ENCODE peak calls at places on chromosomes 6 and 20, in six cellular contexts. C is sigmoid colon; A is CD4-positive, alpha-beta memory T cell; B is thyroid gland; H is GM23248; T is left ventricle myocardium inferior. Z is an unnamed sample.
A peak's percentile ranks its signal among the peaks of the same experiment; 100 is the strongest.

GRCh38 chr6:102402635-102403329 is 1009.3 kb downstream of the GRIK2 start:
- DNase-seq in C (no peak), A (no peak), B (no peak), H (no peak), T (no peak), Z (no peak)

GRCh38 chr20:22825076-22825475 is 210.0 kb upstream of the SSTR4 start:
- DNase-seq in C (no peak), A (no peak), B (no peak), H (peak; percentile 22), T (no peak), Z (no peak)

GRCh38 chr6:90286884-90287488 is 9.7 kb downstream of the BACH2 start:
- DNase-seq in C (no peak), A (peak; percentile 36), B (peak; percentile 56), H (peak; percentile 31), T (no peak), Z (peak; percentile 49)

GRCh38 chr6:56555438-56555872 is 87.2 kb downstream of the DST start:
- DNase-seq in C (peak; percentile 66), A (no peak), B (no peak), H (peak; percentile 58), T (peak; percentile 17), Z (no peak)

GRCh38 chr6:170097505-170098427 is 193.1 kb downstream of the DLL1 start:
- DNase-seq in C (peak; percentile 41), A (no peak), B (no peak), H (no peak), T (no peak), Z (no peak)

GRCh38 chr6:144286503-144287393 is 1.6 kb downstream of the UTRN start:
- DNase-seq in C (peak; percentile 81), A (no peak), B (peak; percentile 82), H (peak; percentile 86), T (peak; percentile 79), Z (no peak)

GRCh38 chr6:4115741-4116140 is 19.6 kb downstream of the ECI2 start:
- DNase-seq in C (no peak), A (no peak), B (no peak), H (no peak), T (no peak), Z (no peak)

GRCh38 chr20:46580613-46581012 is 30.2 kb upstream of the OCSTAMP start:
- DNase-seq in C (peak; percentile 19), A (no peak), B (no peak), H (no peak), T (no peak), Z (no peak)

GRCh38 chr6:167094820-167095637 is 27.9 kb upstream of the CCR6 start:
- DNase-seq in C (no peak), A (no peak), B (no peak), H (no peak), T (no peak), Z (no peak)

GRCh38 chr6:31402324-31403282 is 792 bp upstream of the MICA start:
- DNase-seq in C (peak; percentile 76), A (peak; percentile 38), B (peak; percentile 51), H (peak; percentile 60), T (no peak), Z (peak; percentile 40)

GRCh38 chr6:44977406-44977740 is 350.8 kb upstream of the RUNX2 start:
- DNase-seq in C (no peak), A (no peak), B (no peak), H (no peak), T (no peak), Z (peak; percentile 58)

GRCh38 chr6:41428995-41429417 is 93.6 kb downstream of the NCR2 start:
- DNase-seq in C (peak; percentile 83), A (no peak), B (no peak), H (peak; percentile 89), T (peak; percentile 44), Z (no peak)

GRCh38 chr6:90156861-90157260 is 139.8 kb downstream of the BACH2 start:
- DNase-seq in C (no peak), A (peak; percentile 51), B (no peak), H (no peak), T (no peak), Z (peak; percentile 65)

GRCh38 chr20:48238326-48238725 is 453.0 kb upstream of the SULF2 start:
- DNase-seq in C (peak; percentile 60), A (no peak), B (no peak), H (peak; percentile 80), T (no peak), Z (no peak)

GRCh38 chr6:111646942-111647341 is 41.3 kb upstream of the TRAF3IP2 start:
- DNase-seq in C (peak; percentile 79), A (no peak), B (no peak), H (peak; percentile 84), T (peak; percentile 54), Z (no peak)

GRCh38 chr20:6590891-6591679 is 176.4 kb upstream of the BMP2 start:
- DNase-seq in C (no peak), A (no peak), B (no peak), H (peak; percentile 90), T (no peak), Z (no peak)

GRCh38 chr20:48288930-48289507 is 503.7 kb upstream of the SULF2 start:
- DNase-seq in C (no peak), A (no peak), B (no peak), H (no peak), T (no peak), Z (no peak)

GRCh38 chr20:36784900-36785299 is 11.3 kb upstream of the DSN1 start:
- DNase-seq in C (peak; percentile 76), A (no peak), B (no peak), H (peak; percentile 41), T (peak; percentile 57), Z (no peak)

GRCh38 chr6:148968636-148969270 is 221.9 kb downstream of the UST start:
- DNase-seq in C (no peak), A (no peak), B (no peak), H (peak; percentile 82), T (no peak), Z (no peak)

GRCh38 chr6:163457637-163458561 is 43.4 kb downstream of the QKI start:
- DNase-seq in C (no peak), A (no peak), B (no peak), H (peak; percentile 95), T (no peak), Z (no peak)

GRCh38 chr20:57650756-57651483 is 30.7 kb upstream of the ZBP1 start:
- DNase-seq in C (no peak), A (no peak), B (no peak), H (no peak), T (no peak), Z (no peak)

GRCh38 chr20:61352381-61353260 is 100.6 kb downstream of the CDH4 start:
- DNase-seq in C (no peak), A (no peak), B (no peak), H (no peak), T (no peak), Z (no peak)

GRCh38 chr6:11659757-11660156 is 118.8 kb downstream of the ADTRP start:
- DNase-seq in C (no peak), A (no peak), B (no peak), H (no peak), T (no peak), Z (no peak)

GRCh38 chr20:48679603-48680002 is 148.2 kb downstream of the PREX1 start:
- DNase-seq in C (no peak), A (no peak), B (no peak), H (no peak), T (no peak), Z (no peak)

GRCh38 chr20:33419140-33419974 is 18.0 kb upstream of the CDK5RAP1 start:
- DNase-seq in C (no peak), A (no peak), B (no peak), H (no peak), T (peak; percentile 84), Z (no peak)

GRCh38 chr20:19943021-19943659 is 74.0 kb upstream of the NAA20 start:
- DNase-seq in C (no peak), A (no peak), B (peak; percentile 55), H (no peak), T (no peak), Z (no peak)

GRCh38 chr20:48819089-48819488 is 8.7 kb downstream of the PREX1 start:
- DNase-seq in C (no peak), A (no peak), B (no peak), H (no peak), T (no peak), Z (no peak)

GRCh38 chr6:7241709-7242645 is 71.0 kb downstream of the SSR1 start:
- DNase-seq in C (no peak), A (no peak), B (peak; percentile 38), H (peak; percentile 20), T (no peak), Z (no peak)

GRCh38 chr6:83978324-83978734 is 55.2 kb upstream of the MRAP2 start:
- DNase-seq in C (no peak), A (no peak), B (no peak), H (no peak), T (no peak), Z (no peak)

GRCh38 chr20:63941282-63942060 is 14.7 kb downstream of the UCKL1 start:
- DNase-seq in C (peak; percentile 66), A (peak; percentile 75), B (peak; percentile 35), H (peak; percentile 31), T (peak; percentile 61), Z (peak; percentile 81)

GRCh38 chr6:169669889-169670288 is 31.9 kb downstream of the WDR27 start:
- DNase-seq in C (no peak), A (no peak), B (no peak), H (peak; percentile 16), T (no peak), Z (no peak)

GRCh38 chr6:106748547-106749207 is 119.3 kb downstream of the QRSL1 start:
- DNase-seq in C (no peak), A (no peak), B (no peak), H (no peak), T (no peak), Z (no peak)
- H3K27ac ChIP-seq in C (no peak overlapping the region), A (no peak overlapping the region), B (no peak overlapping the region), H (no peak overlapping the region), T (no peak overlapping the region), Z (no peak overlapping the region)

DNA sequence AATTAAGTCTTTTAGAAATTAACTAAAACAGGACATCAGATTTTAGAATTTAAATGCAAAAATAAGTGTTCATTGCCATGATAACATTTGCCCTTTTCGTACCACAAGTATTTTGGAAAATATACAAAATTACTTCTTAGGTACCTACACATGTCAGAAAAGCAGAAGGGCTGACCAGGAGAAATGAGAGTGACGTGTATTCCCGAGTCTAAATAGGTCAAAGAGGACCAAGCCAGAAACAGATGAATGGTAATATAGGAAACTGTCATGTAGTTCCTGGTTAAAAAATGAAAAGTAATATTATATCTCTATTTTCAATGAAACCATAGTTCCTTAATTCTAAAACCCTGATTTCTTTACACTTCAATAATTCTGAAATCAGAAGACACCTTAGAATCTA is 126.2 kb downstream of the IPCEF1 start:
- DNase-seq in C (no peak), A (no peak), B (no peak), H (no peak), T (no peak), Z (no peak)
- H3K4me1 ChIP-seq in C (no peaks in the 10 kb centered on the region), A (peaks cover 72% of the 10 kb centered on the region), B (no peaks in the 10 kb centered on the region), H (no peaks in the 10 kb centered on the region), T (no peaks in the 10 kb centered on the region), Z (peaks cover 34% of the 10 kb centered on the region)

GRCh38 chr20:18721716-18722115 is 91.9 kb upstream of the SCP2D1 start:
- DNase-seq in C (no peak), A (no peak), B (no peak), H (no peak), T (no peak), Z (no peak)
- H3K27ac ChIP-seq in C (no peak overlapping the region), A (no peak overlapping the region), B (no peak overlapping the region), H (no peak overlapping the region), T (no peak overlapping the region), Z (no peak overlapping the region)

GRCh38 chr6:20575691-20576451 is 41.6 kb downstream of the CDKAL1 start:
- DNase-seq in C (no peak), A (no peak), B (no peak), H (no peak), T (no peak), Z (no peak)
- H3K4me1 ChIP-seq in C (no peaks in the 10 kb centered on the region), A (no peaks in the 10 kb centered on the region), B (peaks cover 9% of the 10 kb centered on the region), H (peaks cover 11% of the 10 kb centered on the region), T (peaks cover 11% of the 10 kb centered on the region), Z (no peaks in the 10 kb centered on the region)